ENCODE peak calls at places on chromosomes 7 and 10, in ten cellular contexts. B, A, Q, K, V, N, X, P, U and H are unnamed samples.

GRCh38 chr10:4068255-4069028 is 283.4 kb upstream of the KLF6 start:
- DNase-seq in B (no peak), A (no peak), Q (no peak), K (no peak), V (no peak), N (no peak), X (no peak), P (peak; percentile 59), U (peak; percentile 41), H (peak; percentile 63)

GRCh38 chr7:1564603-1565022 is 5.2 kb downstream of the PSMG3 start:
- DNase-seq in B (no peak), A (no peak), Q (no peak), K (no peak), V (no peak), N (no peak), X (no peak), P (peak; percentile 72), U (peak; percentile 6), H (no peak)

GRCh38 chr10:62502995-62503613 is 128.9 kb downstream of the ZNF365 start:
- DNase-seq in B (no peak), A (no peak), Q (no peak), K (no peak), V (no peak), N (no peak), X (no peak), P (no peak), U (peak; percentile 9), H (no peak)

GRCh38 chr10:29370092-29370611 is 81.3 kb downstream of the LYZL1 start:
- DNase-seq in B (no peak), A (no peak), Q (no peak), K (no peak), V (no peak), N (no peak), X (no peak), P (no peak), U (no peak), H (no peak)

GRCh38 chr10:95304463-95304862 is 13.7 kb upstream of the PDLIM1 start:
- DNase-seq in B (no peak), A (no peak), Q (no peak), K (no peak), V (no peak), N (no peak), X (no peak), P (no peak), U (no peak), H (no peak)

GRCh38 chr10:54880943-54881342 is 79.9 kb upstream of the PCDH15 start:
- DNase-seq in B (no peak), A (no peak), Q (no peak), K (no peak), V (no peak), N (no peak), X (no peak), P (no peak), U (no peak), H (no peak)

GRCh38 chr10:24518411-24518810 is 205.3 kb downstream of the ARHGAP21 start:
- DNase-seq in B (no peak), A (no peak), Q (no peak), K (no peak), V (no peak), N (no peak), X (peak; percentile 29), P (no peak), U (no peak), H (no peak)

GRCh38 chr10:10233256-10233655 is 784.4 kb upstream of the CELF2 start:
- DNase-seq in B (no peak), A (no peak), Q (no peak), K (no peak), V (no peak), N (no peak), X (no peak), P (no peak), U (no peak), H (no peak)

GRCh38 chr10:3924344-3924743 is 139.3 kb upstream of the KLF6 start:
- DNase-seq in B (no peak), A (no peak), Q (no peak), K (no peak), V (no peak), N (no peak), X (no peak), P (peak; percentile 77), U (no peak), H (peak; percentile 18)

GRCh38 chr10:24208661-24209420 is at the start of gene KIAA1217:
- DNase-seq in B (no peak), A (peak; percentile 52), Q (no peak), K (peak; percentile 51), V (no peak), N (no peak), X (no peak), P (peak; percentile 49), U (peak; percentile 61), H (no peak)

GRCh38 chr7:91636129-91636724 is 244.3 kb downstream of the MTERF1 start:
- DNase-seq in B (peak; percentile 21), A (no peak), Q (no peak), K (peak; percentile 1), V (no peak), N (no peak), X (no peak), P (no peak), U (no peak), H (peak; percentile 44)

GRCh38 chr10:6182454-6183098 is 20.2 kb upstream of the PFKFB3 start:
- DNase-seq in B (no peak), A (peak; percentile 67), Q (no peak), K (no peak), V (no peak), N (no peak), X (no peak), P (no peak), U (no peak), H (no peak)

GRCh38 chr10:126156545-126156944 is 231.7 kb downstream of the ADAM12 start:
- DNase-seq in B (no peak), A (no peak), Q (no peak), K (no peak), V (no peak), N (no peak), X (no peak), P (no peak), U (no peak), H (no peak)

GRCh38 chr10:86252573-86252972 is 114.0 kb downstream of the GRID1 start:
- DNase-seq in B (no peak), A (no peak), Q (no peak), K (no peak), V (no peak), N (no peak), X (no peak), P (no peak), U (no peak), H (no peak)

GRCh38 chr7:100825760-100826545 is 1.4 kb downstream of the EPHB4 start:
- DNase-seq in B (no peak), A (no peak), Q (no peak), K (peak; percentile 43), V (peak; percentile 38), N (no peak), X (no peak), P (peak; percentile 55), U (peak; percentile 38), H (peak; percentile 41)

GRCh38 chr7:137879357-137880158 is 32.8 kb upstream of the DGKI start:
- DNase-seq in B (no peak), A (no peak), Q (no peak), K (no peak), V (peak; percentile 43), N (no peak), X (no peak), P (peak; percentile 66), U (no peak), H (no peak)

GRCh38 chr7:134448359-134449229 is 10.3 kb downstream of the AKR1B1 start:
- DNase-seq in B (no peak), A (no peak), Q (no peak), K (no peak), V (no peak), N (no peak), X (no peak), P (peak; percentile 91), U (no peak), H (peak; percentile 87)

GRCh38 chr7:82442492-82443043 is 1.0 kb downstream of the CACNA2D1 start:
- DNase-seq in B (no peak), A (no peak), Q (no peak), K (peak; percentile 9), V (peak; percentile 24), N (no peak), X (peak; percentile 39), P (no peak), U (no peak), H (no peak)

GRCh38 chr10:93816123-93816747 is 58.5 kb downstream of the LGI1 start:
- DNase-seq in B (peak; percentile 13), A (peak; percentile 35), Q (no peak), K (peak; percentile 76), V (peak; percentile 50), N (no peak), X (peak; percentile 55), P (peak; percentile 85), U (peak; percentile 84), H (peak; percentile 38)

GRCh38 chr10:93462881-93463280 is 19.3 kb downstream of the MYOF start:
- DNase-seq in B (peak; percentile 21), A (no peak), Q (no peak), K (no peak), V (no peak), N (no peak), X (no peak), P (no peak), U (no peak), H (no peak)

GRCh38 chr7:101390901-101391301 is 28.2 kb downstream of the COL26A1 start:
- DNase-seq in B (peak; percentile 88), A (peak; percentile 14), Q (no peak), K (no peak), V (peak; percentile 81), N (no peak), X (peak; percentile 4), P (no peak), U (peak; percentile 5), H (no peak)

GRCh38 chr7:50342616-50343114 is 38.1 kb downstream of the IKZF1 start:
- DNase-seq in B (no peak), A (no peak), Q (peak; percentile 54), K (peak; percentile 69), V (no peak), N (peak; percentile 55), X (no peak), P (no peak), U (no peak), H (no peak)

GRCh38 chr10:69959911-69960310 is 92.7 kb upstream of the MACROH2A2 start:
- DNase-seq in B (peak; percentile 67), A (no peak), Q (no peak), K (no peak), V (no peak), N (no peak), X (no peak), P (no peak), U (no peak), H (no peak)

GRCh38 chr10:20020677-20021076 is 204.4 kb downstream of the PLXDC2 start:
- DNase-seq in B (no peak), A (no peak), Q (no peak), K (no peak), V (no peak), N (no peak), X (no peak), P (no peak), U (no peak), H (no peak)

GRCh38 chr7:50509459-50509858 is 55.7 kb downstream of the DDC start:
- DNase-seq in B (no peak), A (no peak), Q (no peak), K (peak; percentile 11), V (no peak), N (no peak), X (no peak), P (no peak), U (no peak), H (peak; percentile 24)

GRCh38 chr10:124632064-124632531 is 112.1 kb downstream of the FAM53B start:
- DNase-seq in B (no peak), A (peak; percentile 68), Q (no peak), K (no peak), V (no peak), N (no peak), X (no peak), P (no peak), U (no peak), H (no peak)